ENCODE peak calls at places on chromosomes 1 and 21, in five cellular contexts. V is H1, R is testis, Z is heart left ventricle, F is endothelial cell of umbilical vein. S is an unnamed sample. For H3K4me1, the result is how much of the 10 kb centered on the place peaks cover.

GRCh38 chr21:32412998-32413504 is 545 bp downstream of the EVA1C start:
- DNase-seq in V (no peak), R (peak), Z (peak), F (peak), S (peak)

GRCh38 chr1:55969322-55969721 is 610.0 kb downstream of the PLPP3 start:
- DNase-seq in V (no peak), R (no peak), Z (no peak), F (no peak), S (no peak)

GRCh38 chr1:53645690-53646078 is 93.3 kb downstream of the GLIS1 start:
- DNase-seq in V (no peak), R (no peak), Z (no peak), F (no peak), S (no peak)

GRCh38 chr1:183942933-183943693 is 94.4 kb downstream of the COLGALT2 start:
- DNase-seq in V (no peak), R (no peak), Z (peak), F (no peak), S (no peak)

GRCh38 chr1:74771913-74772515 is 39.1 kb downstream of the TYW3 start:
- DNase-seq in V (no peak), R (peak), Z (no peak), F (peak), S (no peak)

GRCh38 chr1:180892272-180892671 is 20.4 kb upstream of the KIAA1614 start:
- DNase-seq in V (peak), R (no peak), Z (no peak), F (no peak), S (no peak)

GRCh38 chr1:53685272-53686051 is 53.5 kb downstream of the GLIS1 start:
- DNase-seq in V (no peak), R (no peak), Z (no peak), F (peak), S (no peak)

GRCh38 chr1:6775644-6776043 is 9.6 kb upstream of the CAMTA1 start:
- DNase-seq in V (no peak), R (no peak), Z (no peak), F (no peak), S (no peak)

GRCh38 chr1:6279066-6279465 is 18.2 kb upstream of the GPR153 start:
- DNase-seq in V (no peak), R (no peak), Z (no peak), F (no peak), S (no peak)

GRCh38 chr1:2470290-2471158 is 5.6 kb upstream of the PLCH2 start:
- DNase-seq in V (no peak), R (no peak), Z (no peak), F (no peak), S (no peak)

GRCh38 chr1:248815407-248816034 is 10.2 kb downstream of the SH3BP5L start:
- DNase-seq in V (no peak), R (no peak), Z (no peak), F (no peak), S (no peak)

GRCh38 chr1:181128592-181129497 is 40.3 kb downstream of the IER5 start:
- DNase-seq in V (peak), R (no peak), Z (no peak), F (no peak), S (no peak)

GRCh38 chr1:30275926-30276736 is 447.3 kb downstream of the MATN1 start:
- DNase-seq in V (peak), R (no peak), Z (no peak), F (no peak), S (no peak)
- H3K4me1 ChIP-seq in V (under half), R (under half), Z (under half), F (under half), S (under half)

GRCh38 chr21:42558368-42558767 is 44.7 kb downstream of the SLC37A1 start:
- DNase-seq in V (no peak), R (no peak), Z (no peak), F (no peak), S (no peak)
- H3K27ac ChIP-seq in V (no peak), R (no peak), Z (no peak), F (no peak), S (no peak)

GRCh38 chr1:61169634-61170033 is 87.3 kb downstream of the NFIA start:
- DNase-seq in V (no peak), R (no peak), Z (no peak), F (no peak), S (no peak)

GRCh38 chr1:61171915-61172485 is 89.6 kb downstream of the NFIA start:
- DNase-seq in V (no peak), R (no peak), Z (no peak), F (no peak), S (no peak)

GRCh38 chr1:61170328-61171238 is 88.2 kb downstream of the NFIA start:
- DNase-seq in V (no peak), R (no peak), Z (no peak), F (peak), S (no peak)

GRCh38 chr1:61173118-61173517 is 90.8 kb downstream of the NFIA start:
- DNase-seq in V (no peak), R (peak), Z (peak), F (no peak), S (peak)

DNA sequence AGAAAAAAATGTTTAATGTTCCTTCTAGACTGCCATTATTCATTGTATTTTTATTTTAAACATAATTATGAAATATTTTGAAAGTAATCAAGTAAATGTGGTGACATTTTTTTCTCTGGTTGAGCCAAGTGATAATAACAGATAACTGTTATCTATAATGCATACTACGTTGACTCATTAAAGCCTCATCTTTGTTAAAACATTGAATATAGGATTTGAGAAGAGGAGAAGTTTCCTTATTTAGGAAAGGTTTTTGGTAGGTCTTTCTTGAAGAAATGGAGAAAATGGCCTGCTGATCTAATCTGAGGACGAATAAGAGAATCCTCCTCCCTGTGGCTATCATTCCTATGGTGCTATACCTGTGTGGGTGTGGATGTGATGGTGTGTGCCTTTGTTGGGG is 89.0 kb downstream of the NFIA start:
- DNase-seq in V (no peak), R (no peak), Z (no peak), F (no peak), S (no peak)
- H3K4me1 ChIP-seq in V (under half), R (under half), Z (half or more), F (under half), S (under half)

GRCh38 chr1:155944396-155944728 is 2.9 kb downstream of the RXFP4 start:
- DNase-seq in V (no peak), R (no peak), Z (no peak), F (no peak), S (no peak)
- H3K27ac ChIP-seq in V (no peak), R (no peak), Z (no peak), F (no peak), S (no peak)

GRCh38 chr1:61120998-61121397 is 38.6 kb downstream of the NFIA start:
- DNase-seq in V (no peak), R (peak), Z (no peak), F (no peak), S (no peak)
- H3K4me1 ChIP-seq in V (under half), R (half or more), Z (half or more), F (under half), S (under half)

GRCh38 chr1:202037706-202038296 is 27.4 kb downstream of the ELF3 start:
- DNase-seq in V (no peak), R (no peak), Z (no peak), F (no peak), S (no peak)

GRCh38 chr1:202034149-202034682 is 23.8 kb downstream of the ELF3 start:
- DNase-seq in V (no peak), R (no peak), Z (no peak), F (no peak), S (no peak)

GRCh38 chr1:202036595-202037387 is 26.4 kb downstream of the ELF3 start:
- DNase-seq in V (no peak), R (no peak), Z (no peak), F (no peak), S (no peak)

GRCh38 chr1:202031796-202032195 is 21.4 kb downstream of the ELF3 start:
- DNase-seq in V (no peak), R (no peak), Z (no peak), F (no peak), S (no peak)

DNA sequence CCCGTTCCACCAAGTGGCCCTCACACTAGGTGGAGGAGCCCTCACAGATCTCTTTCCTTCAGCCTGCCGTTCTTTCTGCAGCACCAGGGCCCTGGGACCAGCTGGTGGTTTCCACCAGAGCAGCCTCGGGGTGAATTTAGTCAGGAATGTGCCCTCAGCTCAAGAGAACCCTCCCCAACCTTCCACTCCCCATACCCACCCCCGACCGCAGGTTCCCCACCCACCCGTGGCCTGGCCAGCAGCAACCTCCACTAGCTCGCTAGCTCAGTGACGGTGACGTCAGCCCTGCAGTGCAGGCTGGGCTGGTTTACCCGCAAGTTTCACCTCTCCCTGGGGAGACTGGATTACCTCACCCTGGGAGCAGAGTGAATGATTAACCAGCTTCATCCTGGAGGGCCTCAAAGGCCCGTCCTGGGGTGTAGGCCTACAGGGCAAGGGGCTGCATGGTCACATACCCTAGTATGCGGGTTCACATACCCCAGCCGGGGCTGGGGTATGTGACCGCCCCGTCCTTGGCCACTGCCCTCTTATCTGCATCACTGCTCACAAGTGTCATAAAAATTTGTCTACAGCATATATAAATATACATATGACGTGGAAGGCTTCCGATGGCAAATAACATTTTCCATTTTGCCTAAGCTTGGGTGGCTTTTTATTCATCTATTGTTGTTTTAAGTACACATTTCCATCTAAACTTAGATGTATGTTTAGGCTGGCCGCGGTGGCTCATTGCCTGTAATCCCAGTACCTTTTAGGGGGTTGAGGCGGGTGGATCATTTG is 24.5 kb downstream of the ELF3 start:
- DNase-seq in V (no peak), R (peak), Z (peak), F (no peak), S (peak)
- H3K27ac ChIP-seq in V (no peak), R (no peak), Z (no peak), F (no peak), S (peak)

GRCh38 chr1:228487336-228488106 is at the start of gene RNF187:
- DNase-seq in V (peak), R (no peak), Z (peak), F (no peak), S (peak)
- H3K4me1 ChIP-seq in V (under half), R (under half), Z (under half), F (under half), S (under half)

GRCh38 chr1:36591278-36591677 is 108.6 kb upstream of the CSF3R start:
- DNase-seq in V (no peak), R (peak), Z (no peak), F (no peak), S (no peak)
- H3K27ac ChIP-seq in V (no peak), R (no peak), Z (no peak), F (no peak), S (no peak)

S was measured in aorta.